ENCODE peak calls at places on chromosome 12, in nine cellular contexts. V is activated naive CD8-positive, alpha-beta T cell treated with anti-CD3 and anti-CD28 coated beads for 36 hours; A is KG1; Q is left colon; Z is HTR-8/SVneo; F is tibial artery; J is lung; G is activated CD8-positive, alpha-beta T cell treated with anti-CD3 and anti-CD28 coated beads, Interleukin-2, amount 10 ng/mL, durations not matched to agents 7 days and 5 days; O is astrocyte of the hippocampus. X is an unnamed sample.

GRCh38 chr12:19515179-19515578 is 75.9 kb downstream of the AEBP2 start:
- DNase-seq in V (no peak), A (no peak), Q (no peak), Z (no peak), F (no peak), J (no peak), G (no peak), O (no peak), X (no peak)

GRCh38 chr12:80222261-80222660 is 122.9 kb downstream of the OTOGL start:
- DNase-seq in V (no peak), A (no peak), Q (no peak), Z (no peak), F (no peak), J (no peak), G (no peak), O (no peak), X (no peak)

GRCh38 chr12:5521456-5522325 is 89.8 kb downstream of the NTF3 start:
- DNase-seq in V (no peak), A (no peak), Q (no peak), Z (no peak), F (no peak), J (no peak), G (no peak), O (no peak), X (no peak)

GRCh38 chr12:113459981-113460380 is 11.7 kb downstream of the LHX5 start:
- DNase-seq in V (no peak), A (no peak), Q (no peak), Z (no peak), F (no peak), J (no peak), G (no peak), O (no peak), X (no peak)

GRCh38 chr12:47105914-47106674 is 26.3 kb upstream of the AMIGO2 start:
- DNase-seq in V (no peak), A (no peak), Q (peak; percentile 31), Z (no peak), F (no peak), J (no peak), G (no peak), O (no peak), X (peak; percentile 75)

GRCh38 chr12:114709112-114709511 is 25.1 kb upstream of the TBX3 start:
- DNase-seq in V (no peak), A (no peak), Q (no peak), Z (no peak), F (no peak), J (no peak), G (no peak), O (no peak), X (no peak)

GRCh38 chr12:3091650-3092207 is 14.6 kb downstream of the TSPAN9 start:
- DNase-seq in V (no peak), A (no peak), Q (no peak), Z (no peak), F (no peak), J (no peak), G (no peak), O (no peak), X (no peak)

GRCh38 chr12:79830425-79830824 is 104.5 kb downstream of the PPP1R12A start:
- DNase-seq in V (no peak), A (no peak), Q (no peak), Z (no peak), F (no peak), J (no peak), G (no peak), O (no peak), X (no peak)

GRCh38 chr12:2794261-2794735 is 472 bp upstream of the FKBP4 start:
- DNase-seq in V (peak; percentile 31), A (no peak), Q (no peak), Z (no peak), F (peak; percentile 23), J (no peak), G (peak; percentile 43), O (peak; percentile 68), X (peak; percentile 61)

GRCh38 chr12:104656383-104656782 is 199.6 kb downstream of the CHST11 start:
- DNase-seq in V (no peak), A (no peak), Q (no peak), Z (no peak), F (no peak), J (no peak), G (no peak), O (no peak), X (no peak)

X was measured in prostate gland.